ENCODE peak calls at places on chromosomes 6 and 20, in eight cellular contexts. Q is HuH-7.5; O is T-cell; V is HepG2; L is AG09309; T is GDM1; K is progenitor cell of endocrine pancreas; E is stimulated activated naive B cell treated with anti-CD40 and anti-IgM and Interleukin-4, amounts not matched to agents 10 μg/mL and 1 μg/mL and 100 μg/mL, for 72 hours. N is an unnamed sample.

GRCh38 chr6:25359191-25359861 is 80.2 kb downstream of the CARMIL1 start:
- DNase-seq in Q (no peak), O (no peak), V (no peak), L (peak), T (no peak), K (no peak), E (no peak), N (no peak)

GRCh38 chr20:57210054-57210910 is 56.2 kb downstream of the BMP7 start:
- DNase-seq in Q (no peak), O (no peak), V (peak), L (no peak), T (no peak), K (peak), E (no peak), N (no peak)

GRCh38 chr6:21396313-21396712 is 197.2 kb upstream of the SOX4 start:
- DNase-seq in Q (no peak), O (no peak), V (no peak), L (peak), T (no peak), K (no peak), E (no peak), N (no peak)

GRCh38 chr6:131858765-131859490 is 51.1 kb downstream of the ENPP1 start:
- DNase-seq in Q (no peak), O (no peak), V (no peak), L (peak), T (no peak), K (no peak), E (no peak), N (no peak)

GRCh38 chr6:14966111-14966901 is 279.6 kb upstream of the JARID2 start:
- DNase-seq in Q (no peak), O (no peak), V (no peak), L (no peak), T (no peak), K (no peak), E (no peak), N (no peak)

GRCh38 chr6:169800668-169801395 is 49.4 kb downstream of the ERMARD start:
- DNase-seq in Q (peak), O (no peak), V (peak), L (peak), T (no peak), K (peak), E (no peak), N (peak)

GRCh38 chr6:149933036-149933435 is 8.8 kb upstream of the ULBP2 start:
- DNase-seq in Q (no peak), O (no peak), V (no peak), L (no peak), T (no peak), K (no peak), E (no peak), N (no peak)

GRCh38 chr6:151671195-151671594 is 136.3 kb upstream of the ESR1 start:
- DNase-seq in Q (no peak), O (no peak), V (no peak), L (no peak), T (no peak), K (no peak), E (no peak), N (no peak)

N was measured in LoVo.